ENCODE peak calls at places on chromosomes 12 and 14, in ten cellular contexts. One of them, this sample, is unnamed.

GRCh38 chr12:94997061-94997460 is 6.4 kb downstream of the NDUFA12 start:
- DNase-seq in H54: no peak
- DNase-seq in Calu3: no peak
- DNase-seq in fibroblast of lung: no peak
- DNase-seq in heart right ventricle: no peak
- DNase-seq in NCI-H146: no peak
- DNase-seq in head of caudate nucleus: no peak
- DNase-seq in activated CD4-positive, alpha-beta T cell treated with anti-CD3 and anti-CD28 coated beads, Interleukin-2, amount 10 ng/mL, durations not matched to agents 7 days and 5 days: no peak
- DNase-seq in tibial nerve: no peak
- DNase-seq in activated gamma-delta T cell treated with Interleukin-2 at 50 U/mL for 16 hours: no peak
- DNase-seq in this sample: no peak

GRCh38 chr14:66404051-66404450 is 82.1 kb upstream of the CCDC196 start:
- DNase-seq in Calu3: no peak
- DNase-seq in head of caudate nucleus: no peak
- DNase-seq in NCI-H146: no peak
- DNase-seq in tibial nerve: no peak
- DNase-seq in activated CD4-positive, alpha-beta T cell treated with anti-CD3 and anti-CD28 coated beads, Interleukin-2, amount 10 ng/mL, durations not matched to agents 7 days and 5 days: no peak
- DNase-seq in fibroblast of lung: no peak
- DNase-seq in H54: no peak
- DNase-seq in heart right ventricle: no peak
- DNase-seq in activated gamma-delta T cell treated with Interleukin-2 at 50 U/mL for 16 hours: no peak
- DNase-seq in this sample: no peak

GRCh38 chr14:64779472-64779871 is 75.2 kb downstream of the PLEKHG3 start:
- DNase-seq in heart right ventricle: peak
- DNase-seq in H54: no peak
- DNase-seq in Calu3: no peak
- DNase-seq in fibroblast of lung: no peak
- DNase-seq in activated gamma-delta T cell treated with Interleukin-2 at 50 U/mL for 16 hours: no peak
- DNase-seq in activated CD4-positive, alpha-beta T cell treated with anti-CD3 and anti-CD28 coated beads, Interleukin-2, amount 10 ng/mL, durations not matched to agents 7 days and 5 days: no peak
- DNase-seq in tibial nerve: no peak
- DNase-seq in NCI-H146: no peak
- DNase-seq in head of caudate nucleus: no peak
- DNase-seq in this sample: no peak

GRCh38 chr12:113057565-113058485 is 1.3 kb downstream of the DTX1 start:
- DNase-seq in head of caudate nucleus: no peak
- DNase-seq in NCI-H146: no peak
- DNase-seq in fibroblast of lung: no peak
- DNase-seq in activated CD4-positive, alpha-beta T cell treated with anti-CD3 and anti-CD28 coated beads, Interleukin-2, amount 10 ng/mL, durations not matched to agents 7 days and 5 days: no peak
- DNase-seq in Calu3: no peak
- DNase-seq in activated gamma-delta T cell treated with Interleukin-2 at 50 U/mL for 16 hours: no peak
- DNase-seq in tibial nerve: no peak
- DNase-seq in heart right ventricle: no peak
- DNase-seq in H54: no peak
- DNase-seq in this sample: no peak

GRCh38 chr12:65821336-65821735 is 2.9 kb upstream of the HMGA2 start:
- DNase-seq in tibial nerve: no peak
- DNase-seq in activated CD4-positive, alpha-beta T cell treated with anti-CD3 and anti-CD28 coated beads, Interleukin-2, amount 10 ng/mL, durations not matched to agents 7 days and 5 days: no peak
- DNase-seq in head of caudate nucleus: no peak
- DNase-seq in H54: no peak
- DNase-seq in activated gamma-delta T cell treated with Interleukin-2 at 50 U/mL for 16 hours: no peak
- DNase-seq in fibroblast of lung: peak
- DNase-seq in Calu3: no peak
- DNase-seq in heart right ventricle: no peak
- DNase-seq in NCI-H146: no peak
- DNase-seq in this sample: no peak

GRCh38 chr12:32201096-32201495 is 94.4 kb downstream of the BICD1 start:
- DNase-seq in head of caudate nucleus: no peak
- DNase-seq in NCI-H146: no peak
- DNase-seq in fibroblast of lung: peak
- DNase-seq in H54: no peak
- DNase-seq in activated CD4-positive, alpha-beta T cell treated with anti-CD3 and anti-CD28 coated beads, Interleukin-2, amount 10 ng/mL, durations not matched to agents 7 days and 5 days: no peak
- DNase-seq in tibial nerve: no peak
- DNase-seq in heart right ventricle: no peak
- DNase-seq in Calu3: no peak
- DNase-seq in activated gamma-delta T cell treated with Interleukin-2 at 50 U/mL for 16 hours: no peak
- DNase-seq in this sample: no peak

GRCh38 chr12:9365296-9365695 is 157.1 kb upstream of the PZP start:
- DNase-seq in tibial nerve: no peak
- DNase-seq in heart right ventricle: no peak
- DNase-seq in Calu3: no peak
- DNase-seq in activated gamma-delta T cell treated with Interleukin-2 at 50 U/mL for 16 hours: no peak
- DNase-seq in activated CD4-positive, alpha-beta T cell treated with anti-CD3 and anti-CD28 coated beads, Interleukin-2, amount 10 ng/mL, durations not matched to agents 7 days and 5 days: no peak
- DNase-seq in fibroblast of lung: peak
- DNase-seq in NCI-H146: no peak
- DNase-seq in head of caudate nucleus: no peak
- DNase-seq in H54: no peak
- DNase-seq in this sample: no peak

GRCh38 chr14:38357557-38357956 is 101.7 kb upstream of the CLEC14A start:
- DNase-seq in NCI-H146: no peak
- DNase-seq in activated CD4-positive, alpha-beta T cell treated with anti-CD3 and anti-CD28 coated beads, Interleukin-2, amount 10 ng/mL, durations not matched to agents 7 days and 5 days: no peak
- DNase-seq in fibroblast of lung: peak
- DNase-seq in activated gamma-delta T cell treated with Interleukin-2 at 50 U/mL for 16 hours: no peak
- DNase-seq in tibial nerve: no peak
- DNase-seq in Calu3: no peak
- DNase-seq in heart right ventricle: peak
- DNase-seq in H54: peak
- DNase-seq in head of caudate nucleus: no peak
- DNase-seq in this sample: no peak